ENCODE peak calls at places on chromosomes 1 and 21, in nine cellular contexts. N is upper lobe of right lung, K is GM12864, F is epithelial cell of esophagus, J is body of pancreas, E is thyroid gland, H is transverse colon, W is fibroblast of the aortic adventitia, B is IMR-90. R is an unnamed sample.

GRCh38 chr1:7719468-7720104 is 51.5 kb upstream of the VAMP3 start:
- DNase-seq in H (no peak), W (no peak), E (no peak), N (no peak), K (no peak), B (no peak), J (no peak), F (no peak), R (no peak)

GRCh38 chr1:53896673-53897229 is 2.8 kb downstream of the DIO1 start:
- DNase-seq in W (peak), K (no peak), J (no peak), N (no peak), H (no peak), E (peak), F (peak), B (peak), R (peak)

GRCh38 chr1:32647308-32648134 is 2.8 kb downstream of the ZBTB8OS start:
- DNase-seq in E (no peak), H (no peak), J (no peak), F (no peak), K (no peak), B (no peak), N (no peak), W (no peak), R (no peak)

GRCh38 chr1:63983391-63984256 is 209.8 kb downstream of the ROR1 start:
- DNase-seq in H (no peak), K (no peak), J (no peak), E (no peak), B (no peak), F (peak), W (no peak), N (no peak), R (no peak)

GRCh38 chr1:169475806-169476205 is 9.9 kb downstream of the SLC19A2 start:
- DNase-seq in H (no peak), J (no peak), F (no peak), W (no peak), K (no peak), E (no peak), N (no peak), B (no peak), R (no peak)

GRCh38 chr1:182408435-182409070 is 8.1 kb upstream of the TEDDM1 start:
- DNase-seq in E (no peak), H (peak), W (no peak), F (no peak), N (no peak), K (no peak), J (no peak), B (no peak), R (no peak)

GRCh38 chr1:201606581-201606980 is 67.7 kb downstream of the NAV1 start:
- DNase-seq in K (no peak), E (no peak), B (no peak), H (no peak), F (no peak), W (peak), N (no peak), J (no peak), R (no peak)

GRCh38 chr1:203610061-203610460 is 16.6 kb upstream of the ATP2B4 start:
- DNase-seq in N (no peak), B (no peak), W (no peak), H (no peak), F (no peak), K (no peak), E (no peak), J (peak), R (no peak)

GRCh38 chr21:43782741-43783700 is 6.4 kb upstream of the RRP1 start:
- DNase-seq in N (no peak), K (no peak), B (no peak), E (no peak), H (no peak), J (no peak), W (peak), F (peak), R (no peak)

GRCh38 chr1:51297401-51298321 is 32.7 kb downstream of the TTC39A start:
- DNase-seq in F (no peak), W (no peak), B (no peak), K (no peak), N (peak), J (peak), H (peak), E (no peak), R (no peak)

GRCh38 chr1:185238447-185238846 is 78.6 kb downstream of the IVNS1ABP start:
- DNase-seq in F (peak), H (no peak), W (peak), K (no peak), J (no peak), E (no peak), B (peak), N (no peak), R (peak)

GRCh38 chr1:154306151-154306550 is 14.7 kb upstream of the AQP10 start:
- DNase-seq in W (peak), N (no peak), K (no peak), H (no peak), F (no peak), J (no peak), E (no peak), B (peak), R (peak)

GRCh38 chr21:14119038-14119437 is 91.7 kb downstream of the LIPI start:
- DNase-seq in E (no peak), F (no peak), K (no peak), H (no peak), B (peak), J (no peak), N (no peak), W (no peak), R (no peak)

DNA sequence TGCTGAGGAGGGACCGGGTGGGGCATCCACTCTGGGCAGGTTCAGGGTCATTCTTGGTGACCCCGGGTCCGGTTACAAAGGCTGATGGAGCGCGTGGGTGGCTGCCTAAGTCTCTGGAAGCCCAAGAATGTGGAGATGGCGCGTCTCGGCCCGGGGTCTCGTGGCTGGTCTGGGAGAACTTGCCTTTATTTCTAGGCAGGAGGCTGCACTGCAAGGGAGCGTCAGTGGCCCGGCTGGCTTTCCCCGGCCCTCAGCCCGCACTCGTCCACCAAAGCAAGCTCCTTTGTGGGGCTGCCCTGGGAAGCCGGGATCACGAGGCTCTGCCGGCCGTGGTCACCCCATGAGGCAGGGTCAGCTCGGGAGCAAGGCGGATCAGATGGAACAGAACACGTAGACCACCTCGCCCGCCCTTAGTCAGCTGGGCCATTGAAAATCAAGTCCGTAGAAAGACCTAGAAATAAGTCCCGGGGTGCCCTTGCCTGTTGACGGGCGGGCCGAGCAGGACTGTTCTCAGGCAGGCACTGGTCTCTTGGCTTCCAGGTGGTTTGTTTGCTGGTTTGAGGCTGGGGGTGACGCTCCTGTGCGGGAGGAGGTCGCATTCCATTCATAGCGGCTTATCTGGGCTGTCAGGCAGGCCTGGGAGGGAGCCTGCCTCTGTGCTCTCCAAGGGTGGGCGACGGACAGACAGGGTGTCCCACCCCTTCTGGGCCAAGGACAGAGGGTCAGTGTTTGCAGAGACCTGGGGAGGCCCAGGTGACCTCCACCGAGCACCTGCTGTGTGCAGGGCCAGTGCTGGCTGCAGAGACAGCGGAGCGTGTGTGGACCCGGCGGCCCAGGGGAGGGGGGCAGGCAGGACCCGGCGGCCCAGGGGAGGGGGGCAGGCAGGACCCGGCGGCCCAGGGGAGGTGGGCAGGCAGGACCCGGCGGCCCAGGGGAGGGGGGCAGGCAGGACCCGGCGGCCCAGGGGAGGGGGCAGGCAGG is 25.8 kb downstream of the COL18A1 start:
- DNase-seq in W (no peak), B (peak), E (no peak), J (peak), F (no peak), K (no peak), H (no peak), N (no peak), R (peak)
- H3K4me3 ChIP-seq in W (no peak), B (no peak), E (no peak), J (no peak), F (no peak), K (no peak), H (no peak), N (no peak), R (no peak)

GRCh38 chr1:197152662-197153061 is 6.2 kb upstream of the ASPM start:
- DNase-seq in E (no peak), K (no peak), F (no peak), H (no peak), W (no peak), B (no peak), N (no peak), J (no peak), R (no peak)

GRCh38 chr1:197159461-197159860 is 13.0 kb upstream of the ASPM start:
- DNase-seq in F (no peak), N (no peak), E (no peak), K (no peak), H (no peak), B (no peak), W (no peak), J (no peak), R (no peak)

GRCh38 chr1:197151185-197151584 is 4.7 kb upstream of the ASPM start:
- DNase-seq in K (no peak), J (no peak), N (no peak), B (no peak), E (no peak), F (no peak), H (no peak), W (no peak), R (no peak)

DNA sequence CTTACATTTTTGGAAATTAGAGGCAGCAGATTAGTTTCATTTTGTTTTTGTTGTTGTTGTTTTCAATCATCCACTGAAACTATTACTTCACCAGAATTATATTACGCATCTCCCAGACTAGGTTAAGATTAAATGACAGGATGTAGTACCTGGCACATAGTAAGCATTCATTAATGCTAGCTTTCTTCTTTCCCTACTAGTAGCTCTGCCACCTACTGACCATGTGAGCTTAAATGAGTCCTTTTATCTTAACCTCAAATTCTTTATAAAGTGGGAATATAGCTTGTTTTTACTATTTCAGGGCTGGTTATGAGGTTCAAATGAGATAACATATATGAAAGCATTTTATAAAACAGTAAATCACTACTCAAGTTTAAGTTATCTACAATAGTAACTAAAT is 10.2 kb upstream of the ASPM start:
- DNase-seq in J (no peak), K (no peak), E (no peak), F (peak), H (no peak), B (no peak), N (no peak), W (no peak), R (no peak)
- TF ChIP-seq CTCF in J (no peak), K (no peak), E (no peak), F (peak), H (no peak), B (no peak), N (no peak), W (peak), R (peak)

DNA sequence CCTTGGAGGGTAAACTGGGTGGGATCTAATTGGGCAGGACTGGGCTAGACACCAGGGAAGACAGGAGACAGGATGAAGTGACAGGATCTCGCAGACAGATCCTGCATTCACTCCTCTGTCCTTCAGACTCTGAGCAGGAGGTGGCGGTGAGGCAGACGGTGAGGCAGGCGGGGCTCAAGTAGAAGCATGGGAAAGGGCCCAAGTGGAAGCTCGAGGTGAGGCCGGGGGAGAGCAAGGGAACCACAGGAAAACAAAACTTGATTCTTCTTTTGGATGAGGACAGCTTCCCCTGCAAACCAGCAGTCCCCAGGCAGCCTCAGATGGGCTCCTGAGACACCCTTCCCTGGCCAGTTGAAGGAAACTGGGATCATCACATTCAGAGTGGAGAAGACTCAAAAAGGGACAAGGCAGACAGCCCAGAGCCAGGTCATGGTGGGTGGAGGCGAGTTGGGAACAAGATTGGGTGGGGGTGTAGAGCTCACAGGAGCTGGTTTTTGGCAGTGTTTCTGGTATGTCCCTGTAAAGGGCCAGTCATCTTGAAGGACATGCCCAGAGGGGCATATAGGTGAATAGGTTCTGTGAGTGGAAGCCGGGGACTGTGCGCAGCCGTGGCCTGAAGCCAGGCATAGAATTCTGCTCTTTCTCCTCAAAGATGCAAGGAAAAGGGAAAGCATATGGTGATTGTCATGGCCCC is 18.1 kb downstream of the INKA2 start:
- DNase-seq in J (no peak), F (no peak), W (no peak), E (no peak), B (no peak), N (no peak), H (no peak), K (no peak), R (no peak)
- H3K4me3 ChIP-seq in J (no peak), F (no peak), W (no peak), E (no peak), B (no peak), N (no peak), H (no peak), K (no peak), R (no peak)

DNA sequence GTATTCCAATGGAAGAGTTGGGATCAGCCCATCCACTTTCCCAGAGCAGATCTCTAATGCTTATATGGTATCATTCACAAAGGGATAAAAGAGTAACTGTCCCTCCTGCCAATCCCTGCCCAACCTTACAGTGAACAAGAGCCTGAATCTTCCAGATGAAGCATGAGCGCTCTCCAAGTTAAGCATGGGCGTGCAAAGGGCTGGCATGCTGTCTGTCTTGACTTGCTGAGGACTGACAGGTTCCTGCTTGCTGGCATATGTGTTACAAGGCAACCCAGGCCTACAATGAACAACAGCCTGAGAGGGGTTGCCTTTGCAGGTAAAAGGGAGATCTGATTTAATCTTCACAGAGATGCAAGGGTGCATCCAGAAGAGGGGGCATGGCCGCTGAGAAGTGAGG is 155.6 kb upstream of the SOD1 start:
- DNase-seq in E (no peak), N (no peak), B (no peak), H (no peak), W (no peak), J (no peak), K (no peak), F (peak), R (no peak)
- TF ChIP-seq CTCF in E (no peak), N (no peak), B (no peak), H (no peak), W (no peak), J (no peak), K (no peak), F (peak), R (no peak)